ENCODE peak calls at places on chromosomes 12 and 14, in nine cellular contexts. H, C, X, G, Z, O, U, N and R are unnamed samples.

GRCh38 chr14:104386281-104386841 is 193.2 kb upstream of the C14orf180 start:
- DNase-seq in H (no peak), C (no peak), X (no peak), G (no peak), Z (no peak), O (peak; percentile 63), U (no peak), N (no peak), R (no peak)

GRCh38 chr14:96614528-96614927 is 112.3 kb downstream of the PAPOLA start:
- DNase-seq in H (no peak), C (no peak), X (peak; percentile 55), G (no peak), Z (no peak), O (no peak), U (no peak), N (no peak), R (no peak)

GRCh38 chr12:117685115-117685926 is 283.5 kb downstream of the KSR2 start:
- DNase-seq in H (no peak), C (no peak), X (no peak), G (no peak), Z (no peak), O (peak; percentile 94), U (peak; percentile 47), N (no peak), R (no peak)

GRCh38 chr12:85179680-85180300 is 100.2 kb upstream of the ALX1 start:
- DNase-seq in H (no peak), C (peak; percentile 76), X (no peak), G (no peak), Z (no peak), O (no peak), U (no peak), N (no peak), R (peak; percentile 64)

GRCh38 chr14:55731881-55732498 is 152.0 kb downstream of the KTN1 start:
- DNase-seq in H (peak; percentile 51), C (peak; percentile 44), X (peak; percentile 53), G (no peak), Z (no peak), O (peak; percentile 48), U (no peak), N (peak; percentile 13), R (no peak)

GRCh38 chr12:53034459-53034858 is 15.4 kb upstream of the TNS2 start:
- DNase-seq in H (no peak), C (no peak), X (no peak), G (no peak), Z (no peak), O (no peak), U (no peak), N (no peak), R (no peak)

GRCh38 chr12:81181701-81182100 is 103.8 kb downstream of the ACSS3 start:
- DNase-seq in H (no peak), C (no peak), X (no peak), G (no peak), Z (no peak), O (no peak), U (no peak), N (no peak), R (no peak)

GRCh38 chr14:23094666-23095195 is at the start of gene ACIN1:
- DNase-seq in H (peak; percentile 60), C (peak; percentile 87), X (no peak), G (no peak), Z (no peak), O (no peak), U (no peak), N (no peak), R (peak; percentile 70)

GRCh38 chr14:68692916-68693771 is 99.7 kb downstream of the ZFP36L1 start:
- DNase-seq in H (no peak), C (peak; percentile 86), X (no peak), G (no peak), Z (no peak), O (no peak), U (no peak), N (no peak), R (peak; percentile 43)

GRCh38 chr12:34126239-34126641 is 103.9 kb downstream of the ALG10 start:
- DNase-seq in H (no peak), C (no peak), X (no peak), G (no peak), Z (no peak), O (no peak), U (no peak), N (no peak), R (no peak)

GRCh38 chr12:93104535-93104934 is 175.4 kb upstream of the EEA1 start:
- DNase-seq in H (no peak), C (no peak), X (no peak), G (no peak), Z (no peak), O (no peak), U (no peak), N (no peak), R (no peak)

GRCh38 chr12:14955876-14956811 is 5.3 kb downstream of the ARHGDIB start:
- DNase-seq in H (no peak), C (no peak), X (no peak), G (no peak), Z (no peak), O (no peak), U (no peak), N (no peak), R (no peak)

GRCh38 chr14:70856851-70857498 is 47.7 kb upstream of the MAP3K9 start:
- DNase-seq in H (no peak), C (peak; percentile 11), X (no peak), G (no peak), Z (no peak), O (no peak), U (no peak), N (no peak), R (peak; percentile 90)

GRCh38 chr12:79514730-79515525 is 175.8 kb downstream of the PAWR start:
- DNase-seq in H (no peak), C (no peak), X (no peak), G (no peak), Z (no peak), O (no peak), U (no peak), N (no peak), R (no peak)

GRCh38 chr14:94342334-94342934 is 19.3 kb upstream of the SERPINA6 start:
- DNase-seq in H (no peak), C (peak; percentile 100), X (peak; percentile 75), G (peak; percentile 32), Z (peak; percentile 57), O (peak; percentile 97), U (peak; percentile 60), N (no peak), R (peak; percentile 96)

GRCh38 chr12:41333988-41334387 is 145.9 kb downstream of the PDZRN4 start:
- DNase-seq in H (no peak), C (no peak), X (no peak), G (no peak), Z (no peak), O (no peak), U (no peak), N (no peak), R (no peak)

GRCh38 chr14:90050271-90050670 is 11.5 kb upstream of the KCNK13 start:
- DNase-seq in H (no peak), C (no peak), X (no peak), G (no peak), Z (no peak), O (peak; percentile 17), U (no peak), N (no peak), R (no peak)

GRCh38 chr12:112131686-112132085 is 6.3 kb downstream of the TRAFD1 start:
- DNase-seq in H (no peak), C (no peak), X (no peak), G (no peak), Z (no peak), O (no peak), U (no peak), N (no peak), R (no peak)

GRCh38 chr14:63432228-63432627 is 110.9 kb downstream of the PPP2R5E start:
- DNase-seq in H (no peak), C (no peak), X (peak; percentile 18), G (no peak), Z (no peak), O (no peak), U (peak; percentile 13), N (no peak), R (no peak)

GRCh38 chr14:24224618-24225071 is 7.5 kb downstream of the NEDD8 start:
- DNase-seq in H (no peak), C (peak; percentile 76), X (no peak), G (no peak), Z (no peak), O (peak; percentile 63), U (no peak), N (no peak), R (peak; percentile 90)

GRCh38 chr12:131801254-131801866 is 26.8 kb upstream of the MMP17 start:
- DNase-seq in H (no peak), C (no peak), X (no peak), G (no peak), Z (no peak), O (no peak), U (no peak), N (no peak), R (no peak)

GRCh38 chr12:52878507-52879393 is 26.1 kb downstream of the KRT8 start:
- DNase-seq in H (no peak), C (no peak), X (no peak), G (no peak), Z (peak; percentile 71), O (no peak), U (no peak), N (no peak), R (peak; percentile 55)

GRCh38 chr12:93243689-93244513 is 133.8 kb upstream of the NUDT4 start:
- DNase-seq in H (no peak), C (peak; percentile 82), X (no peak), G (no peak), Z (peak; percentile 16), O (no peak), U (no peak), N (no peak), R (peak; percentile 74)

GRCh38 chr12:57159341-57159740 is 11.9 kb upstream of the LRP1-AS start:
- DNase-seq in H (no peak), C (no peak), X (no peak), G (no peak), Z (no peak), O (no peak), U (no peak), N (no peak), R (no peak)

GRCh38 chr14:80981156-80981555 is 25.7 kb downstream of the TSHR start:
- DNase-seq in H (no peak), C (no peak), X (no peak), G (no peak), Z (no peak), O (no peak), U (no peak), N (no peak), R (no peak)

GRCh38 chr12:93097417-93097816 is 168.3 kb upstream of the EEA1 start:
- DNase-seq in H (no peak), C (no peak), X (no peak), G (no peak), Z (no peak), O (no peak), U (no peak), N (no peak), R (no peak)

GRCh38 chr12:122203968-122204828 is 689 bp downstream of the B3GNT4 start:
- DNase-seq in H (peak; percentile 33), C (no peak), X (no peak), G (no peak), Z (no peak), O (peak; percentile 82), U (no peak), N (peak; percentile 10), R (no peak)